ENCODE peak calls at places on chromosome 17, in seven cellular contexts. One of them, this sample, is unnamed.

GRCh38 chr17:21199311-21199710 is 14.7 kb downstream of the TMEM11 start:
- DNase-seq in cardiac fibroblast: peak; percentile 25
- DNase-seq in left ventricle myocardium inferior: no peak
- DNase-seq in coronary artery: no peak
- DNase-seq in SK-N-SH: no peak
- DNase-seq in fibroblast of the aortic adventitia: peak; percentile 79
- DNase-seq in omental fat pad: no peak
- DNase-seq in this sample: no peak

GRCh38 chr17:81566461-81567126 is 14.4 kb upstream of the FAAP100 start:
- DNase-seq in omental fat pad: peak; percentile 65
- DNase-seq in coronary artery: peak; percentile 89
- DNase-seq in SK-N-SH: peak; percentile 70
- DNase-seq in cardiac fibroblast: peak; percentile 97
- DNase-seq in left ventricle myocardium inferior: peak; percentile 61
- DNase-seq in fibroblast of the aortic adventitia: peak; percentile 97
- DNase-seq in this sample: no peak

GRCh38 chr17:79836952-79837887 is 2.0 kb downstream of the CBX4 start:
- DNase-seq in cardiac fibroblast: peak; percentile 73
- DNase-seq in SK-N-SH: peak; percentile 68
- DNase-seq in left ventricle myocardium inferior: peak; percentile 81
- DNase-seq in omental fat pad: peak; percentile 47
- DNase-seq in coronary artery: no peak
- DNase-seq in fibroblast of the aortic adventitia: peak; percentile 62
- DNase-seq in this sample: peak; percentile 86

GRCh38 chr17:49078248-49078647 is 54.3 kb upstream of the B4GALNT2 start:
- DNase-seq in fibroblast of the aortic adventitia: no peak
- DNase-seq in SK-N-SH: no peak
- DNase-seq in coronary artery: no peak
- DNase-seq in left ventricle myocardium inferior: no peak
- DNase-seq in omental fat pad: no peak
- DNase-seq in cardiac fibroblast: no peak
- DNase-seq in this sample: no peak

GRCh38 chr17:42061641-42062487 is 11.5 kb upstream of the C17orf113 start:
- DNase-seq in fibroblast of the aortic adventitia: no peak
- DNase-seq in left ventricle myocardium inferior: no peak
- DNase-seq in omental fat pad: no peak
- DNase-seq in cardiac fibroblast: no peak
- DNase-seq in coronary artery: no peak
- DNase-seq in SK-N-SH: no peak
- DNase-seq in this sample: no peak

GRCh38 chr17:72661093-72661944 is 431.2 kb downstream of the SLC39A11 start:
- DNase-seq in left ventricle myocardium inferior: no peak
- DNase-seq in coronary artery: no peak
- DNase-seq in SK-N-SH: peak; percentile 27
- DNase-seq in fibroblast of the aortic adventitia: no peak
- DNase-seq in cardiac fibroblast: no peak
- DNase-seq in omental fat pad: no peak
- DNase-seq in this sample: no peak

GRCh38 chr17:50872710-50873424 is 6.7 kb upstream of the TOB1 start:
- DNase-seq in SK-N-SH: no peak
- DNase-seq in omental fat pad: no peak
- DNase-seq in cardiac fibroblast: peak; percentile 67
- DNase-seq in coronary artery: peak; percentile 79
- DNase-seq in left ventricle myocardium inferior: no peak
- DNase-seq in fibroblast of the aortic adventitia: peak; percentile 84
- DNase-seq in this sample: no peak

GRCh38 chr17:42010898-42011516 is 6.2 kb downstream of the DNAJC7 start:
- DNase-seq in SK-N-SH: peak; percentile 64
- DNase-seq in coronary artery: no peak
- DNase-seq in omental fat pad: no peak
- DNase-seq in left ventricle myocardium inferior: no peak
- DNase-seq in fibroblast of the aortic adventitia: peak; percentile 59
- DNase-seq in cardiac fibroblast: peak; percentile 68
- DNase-seq in this sample: no peak

GRCh38 chr17:53186004-53186403 is 636.7 kb upstream of the KIF2B start:
- DNase-seq in omental fat pad: no peak
- DNase-seq in cardiac fibroblast: no peak
- DNase-seq in fibroblast of the aortic adventitia: no peak
- DNase-seq in left ventricle myocardium inferior: no peak
- DNase-seq in coronary artery: no peak
- DNase-seq in SK-N-SH: no peak
- DNase-seq in this sample: no peak

GRCh38 chr17:53193044-53193443 is 629.7 kb upstream of the KIF2B start:
- DNase-seq in fibroblast of the aortic adventitia: no peak
- DNase-seq in cardiac fibroblast: no peak
- DNase-seq in SK-N-SH: no peak
- DNase-seq in omental fat pad: no peak
- DNase-seq in left ventricle myocardium inferior: no peak
- DNase-seq in coronary artery: no peak
- DNase-seq in this sample: no peak

GRCh38 chr17:53191878-53192277 is 630.8 kb upstream of the KIF2B start:
- DNase-seq in SK-N-SH: no peak
- DNase-seq in fibroblast of the aortic adventitia: no peak
- DNase-seq in omental fat pad: no peak
- DNase-seq in cardiac fibroblast: no peak
- DNase-seq in coronary artery: no peak
- DNase-seq in left ventricle myocardium inferior: no peak
- DNase-seq in this sample: no peak
- TF ChIP-seq CTCF in SK-N-SH: peak; percentile 7
- TF ChIP-seq CTCF in fibroblast of the aortic adventitia: no peak
- TF ChIP-seq CTCF in omental fat pad: no peak
- TF ChIP-seq CTCF in cardiac fibroblast: no peak
- TF ChIP-seq CTCF in coronary artery: no peak
- TF ChIP-seq CTCF in left ventricle myocardium inferior: no peak
- TF ChIP-seq CTCF in this sample: no peak

GRCh38 chr17:77256710-77257109 is 115.9 kb downstream of the SEC14L1 start:
- DNase-seq in SK-N-SH: no peak
- DNase-seq in left ventricle myocardium inferior: no peak
- DNase-seq in fibroblast of the aortic adventitia: no peak
- DNase-seq in omental fat pad: no peak
- DNase-seq in cardiac fibroblast: no peak
- DNase-seq in coronary artery: no peak
- DNase-seq in this sample: no peak
- TF ChIP-seq CTCF in SK-N-SH: peak; percentile 30
- TF ChIP-seq CTCF in left ventricle myocardium inferior: no peak
- TF ChIP-seq CTCF in fibroblast of the aortic adventitia: peak; percentile 6
- TF ChIP-seq CTCF in omental fat pad: no peak
- TF ChIP-seq CTCF in cardiac fibroblast: no peak
- TF ChIP-seq CTCF in coronary artery: no peak
- TF ChIP-seq CTCF in this sample: no peak

GRCh38 chr17:16100737-16101400 is 101.2 kb downstream of the TTC19 start:
- DNase-seq in left ventricle myocardium inferior: no peak
- DNase-seq in fibroblast of the aortic adventitia: peak; percentile 13
- DNase-seq in omental fat pad: no peak
- DNase-seq in coronary artery: no peak
- DNase-seq in cardiac fibroblast: peak; percentile 38
- DNase-seq in SK-N-SH: no peak
- DNase-seq in this sample: no peak
- TF ChIP-seq CTCF in left ventricle myocardium inferior: no peak
- TF ChIP-seq CTCF in fibroblast of the aortic adventitia: no peak
- TF ChIP-seq CTCF in omental fat pad: no peak
- TF ChIP-seq CTCF in coronary artery: no peak
- TF ChIP-seq CTCF in cardiac fibroblast: peak; percentile 20
- TF ChIP-seq CTCF in SK-N-SH: no peak
- TF ChIP-seq CTCF in this sample: no peak

DNA sequence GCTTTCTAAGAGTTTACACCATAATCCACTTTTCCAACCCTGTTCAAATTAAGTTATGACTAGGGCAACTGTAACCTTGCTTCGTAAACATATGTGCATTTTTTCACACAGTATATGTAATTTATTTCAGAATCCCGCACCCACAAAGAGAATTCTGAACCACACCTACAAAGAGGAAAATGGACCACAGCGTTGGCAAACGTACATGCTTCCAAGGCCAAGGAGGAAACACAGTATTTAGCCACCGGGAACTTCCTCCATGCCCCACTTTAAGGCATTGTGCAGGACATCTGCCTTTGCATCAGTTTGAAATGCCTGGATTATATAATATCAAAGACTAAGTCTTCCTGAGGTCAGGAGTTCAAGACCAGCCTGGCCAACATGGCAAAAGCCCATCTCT is 2.1 kb downstream of the SPATA22 start:
- DNase-seq in omental fat pad: no peak
- DNase-seq in coronary artery: no peak
- DNase-seq in SK-N-SH: no peak
- DNase-seq in left ventricle myocardium inferior: no peak
- DNase-seq in cardiac fibroblast: no peak
- DNase-seq in fibroblast of the aortic adventitia: no peak
- DNase-seq in this sample: no peak
- TF ChIP-seq CTCF in omental fat pad: no peak
- TF ChIP-seq CTCF in coronary artery: no peak
- TF ChIP-seq CTCF in SK-N-SH: no peak
- TF ChIP-seq CTCF in left ventricle myocardium inferior: no peak
- TF ChIP-seq CTCF in cardiac fibroblast: no peak
- TF ChIP-seq CTCF in fibroblast of the aortic adventitia: no peak
- TF ChIP-seq CTCF in this sample: no peak

DNA sequence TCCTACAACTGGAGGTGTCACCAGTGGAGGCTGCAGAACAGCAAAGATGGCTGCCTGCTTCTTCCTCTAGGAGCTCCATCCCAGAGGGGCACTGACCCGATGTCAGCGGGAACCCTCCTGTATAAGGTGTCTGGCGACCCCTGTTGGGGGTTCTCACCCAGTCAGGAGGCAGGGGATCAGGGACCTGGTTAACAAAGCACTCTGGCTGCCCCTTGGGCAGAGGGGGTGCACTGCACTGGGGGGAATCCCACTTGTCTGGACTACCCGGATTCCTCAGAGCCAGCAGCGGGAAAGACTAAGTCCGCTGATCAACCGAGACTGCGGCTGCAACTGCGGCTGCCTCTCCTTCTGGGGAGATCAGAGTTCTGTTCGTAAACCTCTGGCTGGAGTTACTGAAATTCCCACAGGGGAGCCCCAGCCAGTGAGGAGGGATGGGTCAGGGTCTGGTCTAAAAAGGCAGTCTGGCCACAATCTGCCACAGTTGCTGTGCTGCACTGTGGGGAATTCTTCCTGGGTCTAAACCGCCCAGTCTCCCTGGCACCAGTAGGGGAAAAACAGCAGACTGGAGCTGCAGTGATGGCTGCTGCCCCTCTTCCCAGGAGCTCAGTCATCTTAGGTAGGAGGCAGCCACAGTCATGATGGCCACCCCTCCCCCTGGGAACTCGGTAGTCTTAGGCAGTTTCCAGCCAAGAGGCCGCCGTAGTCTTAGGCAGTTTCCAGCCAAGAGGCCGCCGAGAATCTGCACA is 213.4 kb downstream of the CYB561 start:
- DNase-seq in cardiac fibroblast: no peak
- DNase-seq in SK-N-SH: no peak
- DNase-seq in omental fat pad: no peak
- DNase-seq in left ventricle myocardium inferior: no peak
- DNase-seq in coronary artery: no peak
- DNase-seq in fibroblast of the aortic adventitia: no peak
- DNase-seq in this sample: no peak
- TF ChIP-seq CTCF in cardiac fibroblast: no peak
- TF ChIP-seq CTCF in SK-N-SH: no peak
- TF ChIP-seq CTCF in omental fat pad: no peak
- TF ChIP-seq CTCF in left ventricle myocardium inferior: no peak
- TF ChIP-seq CTCF in coronary artery: no peak
- TF ChIP-seq CTCF in fibroblast of the aortic adventitia: no peak
- TF ChIP-seq CTCF in this sample: no peak

GRCh38 chr17:54544239-54544638 is 356.4 kb upstream of the TOM1L1 start:
- DNase-seq in omental fat pad: no peak
- DNase-seq in left ventricle myocardium inferior: no peak
- DNase-seq in cardiac fibroblast: no peak
- DNase-seq in coronary artery: no peak
- DNase-seq in SK-N-SH: peak; percentile 8
- DNase-seq in fibroblast of the aortic adventitia: no peak
- DNase-seq in this sample: no peak
- TF ChIP-seq CTCF in omental fat pad: no peak
- TF ChIP-seq CTCF in left ventricle myocardium inferior: no peak
- TF ChIP-seq CTCF in cardiac fibroblast: no peak
- TF ChIP-seq CTCF in coronary artery: no peak
- TF ChIP-seq CTCF in SK-N-SH: no peak
- TF ChIP-seq CTCF in fibroblast of the aortic adventitia: no peak
- TF ChIP-seq CTCF in this sample: no peak

GRCh38 chr17:38733315-38734234 is 3.4 kb downstream of the CISD3 start:
- DNase-seq in fibroblast of the aortic adventitia: no peak
- DNase-seq in SK-N-SH: no peak
- DNase-seq in cardiac fibroblast: no peak
- DNase-seq in coronary artery: no peak
- DNase-seq in left ventricle myocardium inferior: no peak
- DNase-seq in omental fat pad: no peak
- DNase-seq in this sample: no peak
- TF ChIP-seq CTCF in fibroblast of the aortic adventitia: no peak
- TF ChIP-seq CTCF in SK-N-SH: peak; percentile 29
- TF ChIP-seq CTCF in cardiac fibroblast: peak; percentile 11
- TF ChIP-seq CTCF in coronary artery: no peak
- TF ChIP-seq CTCF in left ventricle myocardium inferior: no peak
- TF ChIP-seq CTCF in omental fat pad: no peak
- TF ChIP-seq CTCF in this sample: peak; percentile 13

DNA sequence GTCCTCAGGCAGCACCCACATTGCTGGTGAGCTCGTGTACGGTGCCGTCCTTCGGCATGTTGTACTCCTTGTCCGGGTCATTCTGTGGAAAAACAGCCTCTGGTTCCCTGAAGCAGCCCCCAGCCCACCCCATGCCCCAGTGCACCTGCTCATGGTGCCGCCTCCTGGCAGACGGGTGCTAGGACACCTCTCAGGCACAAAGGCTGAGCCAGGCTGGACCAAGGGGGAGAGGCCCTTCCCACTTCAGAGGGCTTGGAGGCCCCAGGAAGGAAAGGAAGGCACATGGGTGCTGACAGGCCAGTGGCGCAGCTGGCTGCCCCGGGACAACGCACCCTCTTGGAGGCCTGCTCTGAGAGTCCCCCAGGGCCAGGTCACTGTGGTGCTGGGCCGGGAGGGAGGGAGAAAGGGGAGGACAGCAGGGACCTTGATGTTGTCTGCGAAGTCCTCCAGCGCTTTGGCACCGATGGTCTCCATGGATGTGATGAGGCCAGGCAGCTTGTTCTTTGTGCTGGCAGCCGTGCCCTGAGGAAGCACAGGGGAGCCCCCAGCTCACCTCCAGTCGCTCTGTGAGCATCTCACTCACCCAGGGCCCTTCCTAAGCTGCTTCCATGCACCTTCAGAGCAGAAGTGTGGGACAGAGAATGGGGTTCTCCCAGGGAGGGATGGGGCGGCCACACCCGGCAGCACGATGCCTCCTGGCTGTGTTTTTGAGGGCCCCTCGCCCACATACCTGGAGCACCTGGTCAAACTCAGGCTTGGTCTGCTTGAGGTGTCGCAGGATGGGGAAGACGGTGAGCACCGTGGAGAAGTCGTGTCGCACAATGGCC is 9.3 kb downstream of the ZACN start:
- DNase-seq in cardiac fibroblast: no peak
- DNase-seq in left ventricle myocardium inferior: no peak
- DNase-seq in omental fat pad: no peak
- DNase-seq in coronary artery: no peak
- DNase-seq in fibroblast of the aortic adventitia: no peak
- DNase-seq in SK-N-SH: peak; percentile 64
- DNase-seq in this sample: no peak
- TF ChIP-seq CTCF in cardiac fibroblast: no peak
- TF ChIP-seq CTCF in left ventricle myocardium inferior: no peak
- TF ChIP-seq CTCF in omental fat pad: no peak
- TF ChIP-seq CTCF in coronary artery: no peak
- TF ChIP-seq CTCF in fibroblast of the aortic adventitia: no peak
- TF ChIP-seq CTCF in SK-N-SH: peak; percentile 14
- TF ChIP-seq CTCF in this sample: no peak

GRCh38 chr17:565506-565905 is 149.1 kb downstream of the VPS53 start:
- DNase-seq in fibroblast of the aortic adventitia: no peak
- DNase-seq in coronary artery: no peak
- DNase-seq in SK-N-SH: peak; percentile 32
- DNase-seq in omental fat pad: no peak
- DNase-seq in cardiac fibroblast: no peak
- DNase-seq in left ventricle myocardium inferior: no peak
- DNase-seq in this sample: no peak
- TF ChIP-seq CTCF in fibroblast of the aortic adventitia: no peak
- TF ChIP-seq CTCF in coronary artery: no peak
- TF ChIP-seq CTCF in SK-N-SH: peak; percentile 30
- TF ChIP-seq CTCF in omental fat pad: no peak
- TF ChIP-seq CTCF in cardiac fibroblast: peak; percentile 8
- TF ChIP-seq CTCF in left ventricle myocardium inferior: no peak
- TF ChIP-seq CTCF in this sample: no peak